ENCODE peak calls at places on chromosomes 1 and 21, in nine cellular contexts. T, I, P, Y, M, Z, F, N and K are unnamed samples.

GRCh38 chr1:97160796-97161195 is 439.2 kb downstream of the PTBP2 start:
- DNase-seq in I (no peak), Y (no peak), T (no peak), F (no peak), M (no peak), P (no peak), N (no peak), Z (no peak), K (no peak)

GRCh38 chr1:12643785-12644184 is at the start of gene AADACL4:
- DNase-seq in N (no peak), Y (no peak), P (no peak), T (no peak), M (no peak), F (no peak), I (no peak), Z (no peak), K (no peak)

GRCh38 chr1:180026556-180026955 is 71.9 kb downstream of the CEP350 start:
- DNase-seq in Y (no peak), F (no peak), P (no peak), T (no peak), N (no peak), I (no peak), Z (no peak), M (no peak), K (peak; percentile 13)

GRCh38 chr1:92754000-92754787 is 30.7 kb downstream of the EVI5 start:
- DNase-seq in Y (no peak), F (no peak), Z (no peak), N (no peak), I (no peak), T (no peak), M (no peak), P (no peak), K (no peak)

GRCh38 chr1:222064388-222065201 is 322.7 kb upstream of the DUSP10 start:
- DNase-seq in I (no peak), P (no peak), T (no peak), N (no peak), Z (no peak), F (no peak), M (no peak), Y (no peak), K (peak; percentile 47)

GRCh38 chr1:11198257-11198656 is 9.1 kb downstream of the ANGPTL7 start:
- DNase-seq in N (no peak), I (no peak), F (no peak), P (no peak), Y (no peak), T (no peak), M (no peak), Z (no peak), K (no peak)

GRCh38 chr21:39535646-39536437 is 76.9 kb upstream of the B3GALT5 start:
- DNase-seq in M (no peak), Y (no peak), T (no peak), I (no peak), P (no peak), N (no peak), F (no peak), Z (no peak), K (no peak)

GRCh38 chr1:22275626-22276395 is 132.9 kb upstream of the WNT4 start:
- DNase-seq in Y (peak; percentile 84), T (peak; percentile 29), N (no peak), Z (peak; percentile 25), P (no peak), F (peak; percentile 65), M (no peak), I (peak; percentile 74), K (peak; percentile 56)

GRCh38 chr21:33286076-33286475 is 19.9 kb downstream of the IL10RB start:
- DNase-seq in P (no peak), F (no peak), Z (no peak), I (no peak), N (no peak), Y (no peak), M (peak; percentile 38), T (no peak), K (no peak)

GRCh38 chr1:8314346-8315280 is 3.3 kb upstream of the SLC45A1 start:
- DNase-seq in F (peak; percentile 83), I (peak; percentile 68), P (no peak), Z (peak; percentile 79), Y (peak; percentile 73), T (peak; percentile 24), M (peak; percentile 73), N (peak; percentile 63), K (peak; percentile 85)

GRCh38 chr21:34061983-34062382 is 11.4 kb upstream of the MRPS6 start:
- DNase-seq in M (no peak), N (no peak), Y (no peak), Z (no peak), T (no peak), P (no peak), F (no peak), I (no peak), K (peak; percentile 24)

GRCh38 chr1:228938248-228938891 is 203.1 kb downstream of the RHOU start:
- DNase-seq in P (no peak), Y (no peak), Z (peak; percentile 40), T (no peak), I (no peak), F (no peak), M (peak; percentile 68), N (no peak), K (no peak)

GRCh38 chr1:56266355-56266754 is 313.0 kb downstream of the PLPP3 start:
- DNase-seq in Z (no peak), T (no peak), Y (no peak), F (no peak), P (no peak), N (no peak), M (no peak), I (no peak), K (no peak)

GRCh38 chr21:32768530-32768929 is 3.0 kb downstream of the PAXBP1 start:
- DNase-seq in T (no peak), I (no peak), F (no peak), Y (no peak), N (no peak), P (no peak), M (no peak), Z (no peak), K (no peak)

DNA sequence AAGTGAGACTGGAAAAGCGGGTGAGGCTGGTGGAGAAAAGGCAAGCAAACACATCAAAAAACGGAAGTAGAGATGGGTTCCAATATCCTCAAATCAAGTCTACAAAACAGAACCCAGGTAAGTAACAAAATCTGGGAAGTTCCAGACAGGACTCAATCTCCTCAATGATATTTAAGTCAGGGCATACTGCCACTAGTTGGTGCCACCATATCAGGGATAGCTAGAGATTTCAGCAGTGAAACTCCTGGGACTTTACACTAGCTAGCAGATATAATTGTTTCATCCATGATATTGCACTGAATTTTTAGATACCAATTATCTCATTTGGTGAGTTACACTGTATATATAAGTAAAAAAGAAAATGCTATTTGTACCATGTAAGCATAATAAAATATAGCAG is 52.0 kb downstream of the EYA3 start:
- DNase-seq in Z (no peak), N (no peak), I (no peak), Y (no peak), T (no peak), P (no peak), F (no peak), M (no peak), K (peak; percentile 13)
- TF ChIP-seq CTCF in Z (no peak), N (peak; percentile 42), I (no peak), Y (no peak), T (no peak), P (peak; percentile 27), F (no peak), M (peak; percentile 20), K (no peak)

GRCh38 chr1:192580351-192580962 is 4.9 kb downstream of the RGS1 start:
- DNase-seq in F (no peak), M (peak; percentile 20), Z (no peak), N (no peak), T (no peak), P (peak; percentile 21), I (no peak), Y (no peak), K (peak; percentile 72)
- TF ChIP-seq CTCF in F (peak; percentile 4), M (peak; percentile 30), Z (peak; percentile 14), N (peak; percentile 50), T (peak; percentile 32), P (peak; percentile 50), I (peak; percentile 40), Y (peak; percentile 66), K (peak; percentile 74)

DNA sequence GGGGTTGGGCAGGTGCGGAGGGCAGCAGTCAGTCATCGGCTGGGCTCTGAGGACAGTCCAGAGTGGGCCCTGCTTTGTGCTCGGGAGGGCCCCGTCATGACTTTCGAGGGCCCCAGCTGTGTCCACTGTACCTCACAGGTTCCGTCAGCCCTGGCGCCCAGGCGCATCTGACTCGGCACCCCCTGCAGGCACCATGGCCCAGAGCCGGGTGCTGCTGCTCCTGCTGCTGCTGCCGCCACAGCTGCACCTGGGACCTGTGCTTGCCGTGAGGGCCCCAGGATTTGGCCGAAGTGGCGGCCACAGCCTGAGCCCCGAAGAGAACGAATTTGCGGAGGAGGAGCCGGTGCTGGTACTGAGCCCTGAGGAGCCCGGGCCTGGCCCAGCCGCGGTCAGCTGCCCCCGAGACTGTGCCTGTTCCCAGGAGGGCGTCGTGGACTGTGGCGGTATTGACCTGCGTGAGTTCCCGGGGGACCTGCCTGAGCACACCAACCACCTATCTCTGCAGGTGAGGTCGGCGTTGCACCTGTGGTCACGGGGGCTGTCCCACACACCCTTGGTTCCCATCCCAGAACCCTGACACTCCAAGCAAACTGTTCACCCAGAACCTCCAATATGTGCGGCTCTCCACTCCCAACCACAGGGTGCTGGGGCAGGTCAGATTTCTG is 7.8 kb downstream of the PODN start:
- DNase-seq in Y (no peak), M (no peak), N (peak; percentile 13), Z (peak; percentile 12), F (peak; percentile 41), I (no peak), T (no peak), P (no peak), K (no peak)
- TF ChIP-seq CTCF in Y (no peak), M (no peak), N (no peak), Z (no peak), F (no peak), I (no peak), T (no peak), P (no peak), K (no peak)

GRCh38 chr1:153426809-153427208 is 10.5 kb downstream of the S100A7A start:
- DNase-seq in P (no peak), I (no peak), M (no peak), F (no peak), N (no peak), T (no peak), Y (no peak), Z (no peak), K (no peak)
- TF ChIP-seq CTCF in P (no peak), I (no peak), M (no peak), F (no peak), N (no peak), T (no peak), Y (no peak), Z (no peak), K (no peak)

DNA sequence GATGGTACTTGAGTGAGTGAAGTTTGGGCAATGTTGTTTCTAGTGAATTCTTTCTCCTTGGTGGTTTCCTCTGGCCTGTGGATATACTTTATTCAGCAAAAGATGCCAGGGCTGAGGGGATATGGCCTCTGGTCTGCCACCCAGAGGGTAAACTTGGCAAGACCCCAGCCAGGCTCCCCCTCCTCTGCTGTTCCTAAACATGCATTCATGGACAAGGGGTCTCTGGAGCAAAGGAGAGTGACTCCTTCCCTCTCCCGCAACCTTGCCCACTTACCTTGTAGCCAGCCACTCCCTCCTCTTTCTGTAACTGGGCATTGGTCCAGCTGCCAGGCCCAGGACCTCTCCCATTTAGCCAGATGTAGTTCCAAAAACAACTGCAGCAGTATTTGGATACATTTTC is 43.8 kb downstream of the RUNX3 start:
- DNase-seq in M (no peak), F (no peak), Y (no peak), Z (no peak), P (no peak), I (no peak), T (no peak), N (no peak), K (no peak)
- TF ChIP-seq CTCF in M (no peak), F (no peak), Y (no peak), Z (no peak), P (no peak), I (no peak), T (no peak), N (no peak), K (no peak)